ENCODE peak calls at places on chromosomes 11 and 22, in four cellular contexts. L is mesenchymal stem cell, G is A549, M is pancreas. H is an unnamed sample.
A peak's percentile ranks its signal among the peaks of the same experiment; 100 is the strongest.

GRCh38 chr11:65425971-65426838 is 3.6 kb downstream of the NEAT1 start:
- DNase-seq in M (no peak), G (peak; percentile 78), L (peak; percentile 88), H (no peak)

GRCh38 chr11:128616158-128616557 is 28.8 kb upstream of the ETS1 start:
- DNase-seq in M (no peak), L (no peak), G (no peak), H (no peak)

GRCh38 chr22:26786398-26786797 is 129.0 kb downstream of the MIAT start:
- DNase-seq in M (no peak), G (no peak), L (no peak), H (no peak)

GRCh38 chr11:102530558-102530957 is at the start of gene MMP7:
- DNase-seq in G (peak; percentile 59), L (peak; percentile 56), M (no peak), H (no peak)

GRCh38 chr22:38845368-38845740 is 1.5 kb upstream of the NPTXR start:
- DNase-seq in G (no peak), L (no peak), M (no peak), H (no peak)

GRCh38 chr22:30282616-30283046 is 6.7 kb downstream of the CASTOR1 start:
- DNase-seq in G (no peak), L (no peak), M (peak; percentile 21), H (no peak)

GRCh38 chr11:28697920-28698827 is 590.0 kb downstream of the METTL15 start:
- DNase-seq in G (peak; percentile 71), M (peak; percentile 58), L (peak; percentile 46), H (peak; percentile 39)

GRCh38 chr22:44309137-44309536 is 3.6 kb downstream of the SHISAL1 start:
- DNase-seq in M (peak; percentile 11), L (peak; percentile 96), G (peak; percentile 53), H (no peak)

GRCh38 chr11:119567667-119568582 is 145.0 kb upstream of the THY1 start:
- DNase-seq in M (no peak), G (peak; percentile 31), L (peak; percentile 94), H (no peak)

GRCh38 chr11:2173150-2173693 is 1.6 kb upstream of the TH start:
- DNase-seq in L (no peak), M (no peak), G (no peak), H (no peak)

GRCh38 chr11:17224727-17225126 is 16.9 kb upstream of the PIK3C2A start:
- DNase-seq in G (no peak), M (no peak), L (no peak), H (no peak)

GRCh38 chr22:31210830-31211503 is 1.1 kb upstream of the LIMK2 start:
- DNase-seq in M (no peak), G (no peak), L (no peak), H (peak; percentile 64)

GRCh38 chr11:30855383-30856006 is 269.3 kb upstream of the MPPED2 start:
- DNase-seq in G (peak; percentile 9), L (peak; percentile 11), M (no peak), H (no peak)

GRCh38 chr11:33634291-33634834 is 66.3 kb downstream of the C11orf91 start:
- DNase-seq in L (peak; percentile 34), M (no peak), G (peak; percentile 82), H (no peak)

GRCh38 chr11:117300773-117301172 is 9.6 kb downstream of the BACE1-AS start:
- DNase-seq in G (no peak), M (no peak), L (no peak), H (no peak)

GRCh38 chr22:28181332-28181731 is 262.3 kb upstream of the PITPNB start:
- DNase-seq in G (no peak), M (no peak), L (no peak), H (no peak)

GRCh38 chr11:17152306-17152705 is 55.5 kb downstream of the PIK3C2A start:
- DNase-seq in G (no peak), M (no peak), L (no peak), H (no peak)

GRCh38 chr22:41603873-41604332 is 14.3 kb upstream of the PMM1 start:
- DNase-seq in M (no peak), L (no peak), G (no peak), H (no peak)

GRCh38 chr11:65502852-65503603 is 4.2 kb downstream of the MALAT1 start:
- DNase-seq in M (peak; percentile 7), G (peak; percentile 69), L (peak; percentile 74), H (no peak)

GRCh38 chr11:70244698-70245097 is 25.8 kb upstream of the PPFIA1 start:
- DNase-seq in M (no peak), G (peak; percentile 70), L (peak; percentile 92), H (no peak)

GRCh38 chr11:116193321-116194114 is 579.3 kb downstream of the BUD13 start:
- DNase-seq in M (peak; percentile 47), L (peak; percentile 36), G (peak; percentile 2), H (no peak)

GRCh38 chr11:38543311-38543710 is 1945.3 kb upstream of the RAG2 start:
- DNase-seq in L (peak; percentile 18), G (no peak), M (no peak), H (no peak)

GRCh38 chr11:118883368-118884071 is at the start of gene CXCR5:
- DNase-seq in L (peak; percentile 59), M (no peak), G (no peak), H (no peak)

GRCh38 chr11:30596832-30597231 is 10.7 kb upstream of the MPPED2 start:
- DNase-seq in L (no peak), G (no peak), M (no peak), H (no peak)

GRCh38 chr11:45091563-45092392 is 54.7 kb upstream of the PRDM11 start:
- DNase-seq in L (peak; percentile 57), G (peak; percentile 58), M (no peak), H (peak; percentile 33)

GRCh38 chr11:107387666-107388065 is 70.0 kb downstream of the CWF19L2 start:
- DNase-seq in L (no peak), M (no peak), G (no peak), H (no peak)

GRCh38 chr22:36252754-36253522 is at the start of gene APOL1:
- DNase-seq in M (no peak), L (peak; percentile 72), G (peak; percentile 19), H (peak; percentile 66)

GRCh38 chr11:72242141-72242540 is 1.8 kb downstream of the PHOX2A start:
- DNase-seq in G (no peak), L (no peak), M (no peak), H (no peak)

GRCh38 chr11:72239296-72239848 is 4.6 kb downstream of the PHOX2A start:
- DNase-seq in L (peak; percentile 41), G (no peak), M (peak; percentile 71), H (peak; percentile 73)

GRCh38 chr11:72241290-72241781 is 2.6 kb downstream of the PHOX2A start:
- DNase-seq in M (no peak), G (no peak), L (no peak), H (no peak)

GRCh38 chr11:72239849-72240460 is 4.0 kb downstream of the PHOX2A start:
- DNase-seq in L (no peak), G (no peak), M (no peak), H (peak; percentile 26)

GRCh38 chr11:72240461-72241289 is 3.3 kb downstream of the PHOX2A start:
- DNase-seq in G (no peak), M (no peak), L (no peak), H (no peak)
- H3K4me1 ChIP-seq in G (peaks cover 12% of the 10 kb centered on the region), M (peaks cover 14% of the 10 kb centered on the region), L (peaks cover 42% of the 10 kb centered on the region), H (peaks cover 10% of the 10 kb centered on the region)

GRCh38 chr22:46112405-46112804 is 37.9 kb upstream of the PPARA start:
- DNase-seq in M (no peak), G (no peak), L (no peak), H (no peak)

GRCh38 chr22:46113910-46114517 is 36.3 kb upstream of the PPARA start:
- DNase-seq in M (no peak), L (no peak), G (no peak), H (no peak)

GRCh38 chr22:46111645-46112306 is 38.5 kb upstream of the PPARA start:
- DNase-seq in L (peak; percentile 45), M (no peak), G (no peak), H (no peak)

GRCh38 chr22:46114518-46115387 is 35.6 kb upstream of the PPARA start:
- DNase-seq in M (no peak), L (no peak), G (no peak), H (no peak)

GRCh38 chr22:46113110-46113909 is 37.0 kb upstream of the PPARA start:
- DNase-seq in G (no peak), L (no peak), M (no peak), H (peak; percentile 36)
- H3K4me1 ChIP-seq in G (peaks cover 84% of the 10 kb centered on the region), L (peaks cover 85% of the 10 kb centered on the region), M (peaks cover 19% of the 10 kb centered on the region), H (peaks cover 54% of the 10 kb centered on the region)

DNA sequence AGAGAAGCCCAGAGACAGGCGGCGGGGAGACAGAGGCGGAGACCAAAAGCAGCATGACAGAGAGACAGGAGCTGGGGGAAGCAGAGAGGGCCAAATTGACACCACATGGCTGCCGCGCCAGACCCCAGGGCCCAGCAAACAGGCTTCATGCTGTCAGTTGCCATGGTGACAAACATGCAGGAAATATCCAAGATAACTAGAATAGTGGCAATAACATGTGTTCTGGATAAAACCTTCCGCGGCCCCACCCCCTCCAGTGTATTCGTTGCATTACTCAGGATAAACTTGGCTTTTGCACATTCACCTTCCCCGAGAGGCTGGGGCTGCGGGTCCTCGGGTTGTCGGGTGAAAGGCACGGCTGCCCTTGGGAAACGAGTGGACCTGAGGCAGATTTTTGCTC is 49.9 kb upstream of the CDON start:
- DNase-seq in M (no peak), G (no peak), L (peak; percentile 20), H (peak; percentile 50)
- H3K4me1 ChIP-seq in M (peaks cover 27% of the 10 kb centered on the region), G (peaks cover 37% of the 10 kb centered on the region), L (peaks cover 22% of the 10 kb centered on the region), H (peaks cover 31% of the 10 kb centered on the region)

GRCh38 chr11:61829806-61830205 is 1.7 kb downstream of the FADS2 start:
- DNase-seq in G (no peak), M (no peak), L (no peak), H (no peak)
- H3K4me1 ChIP-seq in G (peaks cover 61% of the 10 kb centered on the region), M (peaks cover 2% of the 10 kb centered on the region), L (peaks cover 40% of the 10 kb centered on the region), H (peaks cover 54% of the 10 kb centered on the region)

DNA sequence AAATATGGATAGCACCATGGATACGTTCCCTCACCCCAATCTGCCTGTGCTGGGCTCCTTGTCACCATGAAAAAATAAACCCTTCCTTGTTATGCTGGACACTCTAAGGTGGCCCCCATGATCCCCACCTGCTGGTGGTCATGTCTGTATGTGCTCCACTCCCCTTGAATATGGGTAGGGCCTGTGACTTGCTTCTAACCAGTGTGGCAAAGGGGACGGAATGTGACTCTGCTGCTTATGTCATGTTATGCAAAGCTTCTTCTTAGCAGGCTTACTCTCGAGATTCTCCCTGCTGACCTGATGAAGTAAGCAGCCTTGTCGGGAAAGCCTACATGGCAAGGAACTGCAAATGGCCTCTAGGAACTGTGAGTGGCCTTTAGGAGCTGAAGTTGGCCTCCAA is 159.9 kb downstream of the CCDC34 start:
- DNase-seq in G (no peak), M (no peak), L (no peak), H (no peak)
- H3K4me1 ChIP-seq in G (peaks cover 68% of the 10 kb centered on the region), M (peaks cover 20% of the 10 kb centered on the region), L (peaks cover 11% of the 10 kb centered on the region), H (peaks cover 15% of the 10 kb centered on the region)

DNA sequence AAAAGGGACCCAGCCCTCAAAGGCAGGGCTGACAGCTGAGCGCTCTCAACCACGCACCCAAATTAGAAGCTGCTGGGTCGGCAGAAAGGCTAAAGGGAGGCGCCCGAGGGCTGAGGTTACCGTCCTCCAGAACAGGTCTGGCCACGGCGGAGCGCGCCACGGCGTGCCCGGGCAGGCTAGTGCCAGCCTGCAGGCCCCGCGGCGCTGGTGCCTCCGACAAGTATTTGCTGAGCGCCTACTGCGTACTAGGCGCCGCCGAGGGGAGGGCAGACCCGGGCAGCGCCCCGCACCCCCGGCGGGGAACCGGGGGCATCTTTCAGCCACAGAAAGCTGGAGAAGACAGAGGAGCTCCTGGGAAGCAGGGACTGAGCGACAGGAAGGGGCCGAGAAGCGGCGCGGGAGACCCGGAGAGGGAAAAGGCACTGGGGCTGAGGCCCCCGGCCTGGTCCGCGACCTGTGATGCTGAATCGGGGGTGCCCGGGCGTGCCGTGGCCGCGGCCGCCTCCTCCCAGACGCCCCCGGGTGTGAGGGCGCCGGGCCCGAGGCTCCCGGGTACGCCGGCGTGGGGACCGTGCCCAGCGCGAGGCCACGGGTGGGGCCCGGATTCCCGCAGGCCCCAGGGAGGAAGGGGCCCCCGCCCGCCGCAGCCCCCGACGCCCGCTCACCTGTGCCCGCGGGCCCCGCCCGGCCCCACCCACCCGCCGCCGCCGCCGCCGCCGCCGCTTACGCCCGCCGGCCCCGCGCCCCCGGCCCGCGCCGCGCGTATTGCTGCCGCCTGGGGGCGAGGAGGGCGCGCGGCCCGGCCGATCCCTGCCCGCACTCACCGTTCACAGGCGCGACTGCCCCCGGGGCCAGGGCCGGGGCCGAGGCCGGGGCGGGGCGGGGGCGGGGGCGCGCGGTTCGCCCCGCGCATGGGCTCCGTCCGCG is 521 bp downstream of the HRAS start:
- DNase-seq in L (peak; percentile 11), G (no peak), M (peak; percentile 71), H (no peak)
- H3K4me1 ChIP-seq in L (peaks cover 34% of the 10 kb centered on the region), G (peaks cover 12% of the 10 kb centered on the region), M (peaks cover 15% of the 10 kb centered on the region), H (peaks cover 33% of the 10 kb centered on the region)